ENCODE peak calls at places on chromosomes 3 and 15, in six cellular contexts. A, V, D, U, C and H are unnamed samples.

GRCh38 chr15:66698318-66698961 is 3.6 kb upstream of the SMAD6 start:
- DNase-seq in V (peak), U (peak), C (peak), D (peak), A (peak), H (peak)

GRCh38 chr3:50660386-50660785 is 14.3 kb upstream of the DOCK3 start:
- DNase-seq in U (no peak), A (no peak), C (no peak), V (peak), D (no peak), H (no peak)

GRCh38 chr3:120198305-120198878 is 86.6 kb downstream of the GPR156 start:
- DNase-seq in V (no peak), C (no peak), A (peak), U (no peak), D (peak), H (no peak)

GRCh38 chr3:50430950-50431435 is 71.7 kb upstream of the TMEM115 start:
- DNase-seq in V (no peak), C (no peak), U (peak), A (no peak), D (no peak), H (no peak)

GRCh38 chr3:123481722-123482457 is 33.0 kb upstream of the ADCY5 start:
- DNase-seq in U (no peak), V (no peak), A (no peak), C (no peak), D (no peak), H (no peak)

GRCh38 chr3:56796202-56796601 is 5.5 kb downstream of the ARHGEF3 start:
- DNase-seq in V (no peak), D (peak), C (no peak), U (no peak), A (peak), H (peak)

GRCh38 chr15:78565951-78566774 is 843 bp downstream of the CHRNA5 start:
- DNase-seq in D (peak), A (peak), U (peak), V (peak), C (no peak), H (peak)

GRCh38 chr15:65130941-65131340 is 2.7 kb downstream of the PDCD7 start:
- DNase-seq in U (no peak), D (no peak), A (no peak), V (peak), C (no peak), H (peak)

GRCh38 chr15:90315276-90315982 is 36.7 kb upstream of the ZNF774 start:
- DNase-seq in C (no peak), U (no peak), V (no peak), D (peak), A (peak), H (no peak)

GRCh38 chr15:96047255-96047931 is 283.1 kb upstream of the NR2F2 start:
- DNase-seq in U (no peak), C (no peak), D (peak), V (no peak), A (peak), H (peak)

GRCh38 chr15:65411470-65412071 is 11.2 kb downstream of the IGDCC4 start:
- DNase-seq in V (no peak), C (no peak), U (no peak), A (peak), D (peak), H (no peak)

GRCh38 chr3:187450791-187451190 is 82.6 kb downstream of the RTP4 start:
- DNase-seq in U (no peak), D (no peak), V (no peak), A (no peak), C (no peak), H (no peak)
- H3K4me2 ChIP-seq in U (no peak), D (no peak), V (no peak), A (no peak), C (no peak), H (no peak)

GRCh38 chr15:48927181-48927580 is 36.5 kb downstream of the SHC4 start:
- DNase-seq in U (no peak), V (no peak), A (no peak), D (no peak), C (no peak), H (no peak)
- H3K14ac ChIP-seq in U (no peak), V (no peak), A (no peak), D (no peak), C (no peak), H (no peak)

DNA sequence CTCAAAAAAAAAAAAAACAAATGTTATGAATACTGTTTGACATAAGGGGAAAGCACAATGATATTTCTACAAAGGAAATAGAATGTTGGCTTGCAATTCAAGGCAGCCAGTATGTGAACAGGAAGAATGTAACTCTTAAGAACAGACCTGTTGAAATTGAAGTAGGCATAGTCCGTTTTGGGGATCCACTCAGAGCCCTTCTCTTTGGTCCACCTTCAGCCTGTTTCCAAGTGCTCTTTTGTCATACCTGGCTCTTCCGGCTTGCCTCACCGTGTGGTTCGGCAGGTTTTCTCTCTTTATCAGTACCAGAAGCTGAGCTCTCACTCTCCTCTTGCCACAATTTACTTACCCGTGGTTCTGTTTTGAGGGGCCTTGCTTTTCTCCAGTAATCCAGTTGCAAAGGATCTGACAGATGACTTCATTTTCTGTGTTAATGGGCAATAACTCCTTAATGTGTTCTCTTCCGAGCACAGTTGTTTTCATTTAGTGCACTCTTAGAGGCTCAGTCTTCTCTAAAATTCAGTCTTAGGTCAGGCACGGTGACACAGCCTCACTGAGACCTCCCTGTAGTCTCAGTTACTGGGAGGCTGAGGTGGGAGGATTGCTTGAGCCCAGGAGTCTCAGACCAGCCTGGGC is 6.7 kb downstream of the ABHD17C start:
- DNase-seq in A (no peak), V (no peak), D (no peak), U (no peak), C (no peak), H (peak)
- H3K4me2 ChIP-seq in A (no peak), V (no peak), D (no peak), U (no peak), C (no peak), H (no peak)

GRCh38 chr3:24220859-24221657 is 273.6 kb downstream of the THRB start:
- DNase-seq in V (no peak), C (peak), U (no peak), A (peak), D (peak), H (peak)

DNA sequence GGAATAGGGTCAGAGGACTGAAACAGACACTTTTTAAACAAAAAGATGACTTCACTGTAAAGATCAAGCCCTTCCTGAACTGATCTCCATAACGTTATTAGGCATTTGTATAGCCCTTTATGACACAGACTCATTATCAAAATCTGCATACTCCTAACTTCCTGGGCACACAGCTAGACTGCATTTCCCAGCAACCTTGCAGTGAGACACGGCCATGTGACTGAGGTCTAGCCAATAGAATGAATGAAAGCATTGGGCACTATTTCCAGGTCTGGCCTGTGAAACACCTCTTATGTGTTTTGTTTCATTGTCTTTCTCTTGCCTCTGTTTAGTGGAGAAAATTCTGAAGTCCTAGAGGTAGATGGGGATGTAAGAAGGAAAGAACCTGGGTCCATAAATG is 270.4 kb downstream of the NR1D2 start:
- DNase-seq in C (no peak), A (no peak), V (no peak), D (no peak), U (no peak), H (no peak)
- H3K14ac ChIP-seq in C (no peak), A (no peak), V (no peak), D (no peak), U (no peak), H (no peak)

GRCh38 chr15:41892621-41893421 is 1.0 kb downstream of the SPTBN5 start:
- DNase-seq in U (no peak), D (no peak), A (no peak), C (no peak), V (no peak), H (no peak)
- H3K4me2 ChIP-seq in U (no peak), D (no peak), A (no peak), C (no peak), V (no peak), H (no peak)

GRCh38 chr3:128447561-128448013 is 19.1 kb downstream of the DNAJB8 start:
- DNase-seq in A (no peak), D (no peak), C (no peak), V (no peak), U (no peak), H (no peak)
- H3K14ac ChIP-seq in A (no peak), D (no peak), C (no peak), V (no peak), U (no peak), H (no peak)

GRCh38 chr15:71538922-71539321 is 271.4 kb upstream of the NR2E3 start:
- DNase-seq in C (no peak), V (no peak), A (no peak), U (no peak), D (no peak), H (no peak)

GRCh38 chr15:71538181-71538580 is 272.2 kb upstream of the NR2E3 start:
- DNase-seq in U (no peak), A (no peak), C (no peak), V (no peak), D (peak), H (no peak)

GRCh38 chr15:71529353-71529752 is 281.0 kb upstream of the NR2E3 start:
- DNase-seq in V (no peak), A (no peak), U (no peak), D (no peak), C (no peak), H (no peak)

GRCh38 chr15:71530116-71530515 is 280.2 kb upstream of the NR2E3 start:
- DNase-seq in D (no peak), U (no peak), A (no peak), V (no peak), C (no peak), H (no peak)

DNA sequence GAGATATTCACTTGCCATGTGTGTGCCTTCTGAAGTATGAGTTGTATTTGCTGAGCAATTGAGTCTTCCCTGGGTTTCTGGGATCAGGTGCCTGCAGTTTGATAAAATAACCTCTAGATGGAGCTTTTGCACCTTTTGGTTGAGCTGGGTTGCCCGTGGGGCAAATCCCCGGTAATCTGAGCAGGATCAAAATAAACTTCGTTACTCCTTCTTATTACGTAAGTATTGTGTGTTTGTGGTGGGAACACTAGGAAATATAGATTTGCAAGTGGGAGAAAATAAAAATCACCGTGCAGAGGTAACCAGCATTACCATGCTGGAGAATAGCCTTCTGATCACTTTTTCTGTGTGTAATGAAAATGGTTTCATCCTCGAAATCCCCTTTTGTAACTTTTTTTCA is 277.4 kb upstream of the NR2E3 start:
- DNase-seq in U (no peak), V (peak), A (no peak), D (no peak), C (peak), H (peak)
- H3K4me2 ChIP-seq in U (no peak), V (no peak), A (no peak), D (no peak), C (no peak), H (no peak)